ENCODE peak calls at places on chromosomes 12 and 14, in ten cellular contexts. T, B, V, I, Z, E, H, Q, J and R are unnamed samples.

GRCh38 chr14:24065408-24065807 is 6.0 kb upstream of the CPNE6 start:
- DNase-seq in T (no peak), J (no peak), H (no peak), I (no peak), Z (no peak), B (no peak), Q (no peak), E (no peak), V (no peak), R (no peak)

GRCh38 chr14:77141592-77142288 is at the start of gene ZDHHC22:
- DNase-seq in Z (no peak), J (no peak), V (no peak), Q (no peak), T (no peak), B (no peak), I (no peak), H (peak; percentile 86), E (no peak), R (no peak)

GRCh38 chr14:31024577-31025334 is 693 bp upstream of the AP4S1 start:
- DNase-seq in Q (no peak), Z (no peak), I (no peak), J (no peak), H (no peak), E (no peak), V (no peak), B (peak; percentile 41), T (no peak), R (no peak)

GRCh38 chr12:2999265-2999841 is 40.2 kb downstream of the TEAD4 start:
- DNase-seq in H (peak; percentile 96), V (no peak), T (no peak), E (peak; percentile 22), B (no peak), Z (peak; percentile 59), Q (no peak), I (no peak), J (peak; percentile 22), R (no peak)

GRCh38 chr14:54796961-54797360 is 105.7 kb downstream of the GCH1 start:
- DNase-seq in V (no peak), H (no peak), Z (no peak), J (no peak), Q (no peak), E (no peak), T (no peak), I (no peak), B (peak; percentile 81), R (no peak)

GRCh38 chr14:99325591-99325990 is 53.6 kb upstream of the BCL11B start:
- DNase-seq in B (no peak), H (no peak), V (no peak), I (no peak), E (no peak), Q (peak; percentile 15), J (no peak), T (peak; percentile 26), Z (no peak), R (no peak)

GRCh38 chr14:34439090-34439489 is 22.9 kb downstream of the SPTSSA start:
- DNase-seq in J (no peak), Q (no peak), B (no peak), V (no peak), I (no peak), E (no peak), H (no peak), T (no peak), Z (no peak), R (no peak)

GRCh38 chr12:124408822-124409517 is 114.1 kb downstream of the RFLNA start:
- DNase-seq in V (peak; percentile 76), J (no peak), T (no peak), I (no peak), Z (no peak), B (no peak), H (no peak), E (no peak), Q (no peak), R (no peak)

GRCh38 chr12:53696285-53696654 is 20.4 kb upstream of the ATP5MC2 start:
- DNase-seq in H (peak; percentile 96), E (peak; percentile 77), T (peak; percentile 86), J (no peak), I (no peak), V (no peak), Z (peak; percentile 57), B (peak; percentile 85), Q (peak; percentile 80), R (no peak)

GRCh38 chr12:97837401-97837800 is 374.8 kb downstream of the RMST start:
- DNase-seq in T (peak; percentile 42), Q (no peak), E (no peak), Z (no peak), J (no peak), V (no peak), H (no peak), I (no peak), B (no peak), R (no peak)

GRCh38 chr14:99841436-99842071 is 48.3 kb downstream of the EML1 start:
- DNase-seq in B (no peak), Q (no peak), V (no peak), Z (no peak), J (no peak), E (no peak), H (peak; percentile 54), I (no peak), T (no peak), R (no peak)

GRCh38 chr14:58296731-58297130 is 1.6 kb upstream of the ARID4A start:
- DNase-seq in V (no peak), T (no peak), Z (no peak), H (no peak), E (no peak), J (no peak), B (peak; percentile 29), Q (no peak), I (no peak), R (no peak)

GRCh38 chr14:98808494-98809407 is 463.2 kb downstream of the BCL11B start:
- DNase-seq in B (no peak), Q (no peak), E (no peak), H (no peak), Z (no peak), J (no peak), I (no peak), T (no peak), V (no peak), R (no peak)

GRCh38 chr12:98955284-98955683 is 310.2 kb downstream of the APAF1 start:
- DNase-seq in E (no peak), H (peak; percentile 88), T (no peak), Q (no peak), V (no peak), I (no peak), Z (no peak), B (peak; percentile 2), J (no peak), R (no peak)

GRCh38 chr12:96448287-96448686 is 41.1 kb upstream of the CFAP54 start:
- DNase-seq in H (no peak), E (no peak), Q (no peak), Z (no peak), J (no peak), B (peak; percentile 96), T (no peak), I (no peak), V (no peak), R (no peak)

GRCh38 chr12:31388713-31389112 is 62.8 kb upstream of the SINHCAF start:
- DNase-seq in E (no peak), J (no peak), Q (no peak), T (no peak), Z (no peak), H (no peak), I (no peak), V (no peak), B (no peak), R (no peak)

GRCh38 chr12:49990269-49990668 is 17.5 kb downstream of the AQP6 start:
- DNase-seq in T (no peak), B (peak; percentile 64), V (no peak), Z (no peak), E (no peak), J (no peak), I (no peak), H (no peak), Q (no peak), R (no peak)

GRCh38 chr12:25447046-25447445 is 106.0 kb downstream of the LMNTD1 start:
- DNase-seq in V (no peak), B (no peak), Q (no peak), E (no peak), I (no peak), J (no peak), T (no peak), Z (no peak), H (no peak), R (no peak)

GRCh38 chr12:25449007-25449406 is 104.1 kb downstream of the LMNTD1 start:
- DNase-seq in H (no peak), E (no peak), Z (no peak), J (no peak), I (no peak), B (no peak), Q (no peak), T (no peak), V (no peak), R (no peak)
- H3K4me3 ChIP-seq in H (no peak overlapping the region), E (no peak overlapping the region), Z (no peak overlapping the region), J (no peak overlapping the region), I (no peak overlapping the region), B (no peak overlapping the region), Q (no peak overlapping the region), T (no peak overlapping the region), V (no peak overlapping the region), R (no peak overlapping the region)

DNA sequence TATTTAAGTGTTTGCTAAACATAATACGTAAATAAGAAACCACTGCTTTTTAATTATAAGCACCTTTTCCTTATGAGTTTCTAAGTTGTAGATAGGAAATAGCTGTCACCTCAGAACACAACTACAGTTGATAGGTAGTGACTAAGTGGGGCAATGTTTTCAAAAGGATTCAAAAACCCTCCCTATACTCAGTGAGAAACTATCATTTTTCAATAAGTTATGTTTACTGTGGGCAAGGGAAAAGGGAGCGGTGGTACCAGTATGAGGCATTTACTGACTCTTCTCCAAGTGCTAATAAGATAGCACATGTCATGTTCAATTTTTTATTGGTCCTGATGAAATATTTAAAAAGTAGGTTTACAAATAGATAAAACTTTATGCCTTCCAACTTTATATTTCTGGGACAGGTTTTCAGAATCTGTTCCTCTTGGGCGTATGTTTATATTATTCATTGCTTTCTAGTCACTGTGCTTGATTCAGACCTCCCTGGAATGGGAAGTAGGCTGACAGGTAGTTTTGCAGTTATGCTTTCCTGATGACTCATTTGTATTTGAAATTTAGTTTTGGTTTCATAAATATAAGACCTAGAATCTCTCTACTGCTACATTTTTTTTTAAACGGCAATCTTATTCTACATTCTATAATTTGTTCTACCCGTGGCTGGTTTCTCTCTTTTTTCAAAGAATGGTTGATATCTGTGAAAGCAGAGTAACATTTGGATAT is 153.1 kb downstream of the TMEM117 start:
- DNase-seq in B (peak; percentile 55), I (no peak), V (no peak), J (no peak), T (no peak), H (no peak), Z (no peak), Q (no peak), E (no peak), R (no peak)
- H3K4me1 ChIP-seq in B (peaks cover 1% of the 10 kb centered on the region), I (no peaks in the 10 kb centered on the region), V (peaks cover 7% of the 10 kb centered on the region), J (no peaks in the 10 kb centered on the region), T (no peaks in the 10 kb centered on the region), H (no peaks in the 10 kb centered on the region), Z (no peaks in the 10 kb centered on the region), Q (peaks cover 12% of the 10 kb centered on the region), E (no peaks in the 10 kb centered on the region), R (peaks cover 8% of the 10 kb centered on the region)

GRCh38 chr12:48956279-48957140 is 777 bp downstream of the ARF3 start:
- DNase-seq in Z (peak; percentile 83), B (peak; percentile 97), I (no peak), V (peak; percentile 94), H (peak; percentile 98), Q (peak; percentile 95), E (peak; percentile 88), J (peak; percentile 85), T (peak; percentile 89), R (peak; percentile 68)
- TF ChIP-seq CTCF in Z (peak; percentile 11), B (no peak), I (no peak), V (no peak), H (peak; percentile 53), Q (no peak), E (no peak), J (no peak), T (no peak), R (no peak)

GRCh38 chr14:74763803-74764531 is 851 bp downstream of the YLPM1 start:
- DNase-seq in T (no peak), I (peak; percentile 3), Q (no peak), B (peak; percentile 17), E (peak; percentile 13), V (peak; percentile 65), Z (peak; percentile 28), J (no peak), H (peak; percentile 58), R (no peak)
- H3K4me3 ChIP-seq in T (peak overlapping the region; percentile 97), I (peak overlapping the region; percentile 95), Q (peak overlapping the region; percentile 96), B (peak overlapping the region; percentile 75), E (peak overlapping the region; percentile 96), V (peak overlapping the region; percentile 77), Z (peak overlapping the region; percentile 96), J (peak overlapping the region; percentile 95), H (peak overlapping the region; percentile 93), R (peak overlapping the region; percentile 93)